ENCODE peak calls at places on chromosomes 16 and 17, in seven cellular contexts. One of them, this sample, is unnamed.

GRCh38 chr17:79970576-79971068 is 65.0 kb downstream of the TBC1D16 start:
- DNase-seq in HFFc6: no peak
- DNase-seq in epithelial cell of esophagus: peak; percentile 48
- DNase-seq in lower leg skin: peak; percentile 81
- DNase-seq in fibroblast of villous mesenchyme: no peak
- DNase-seq in HS-5: no peak
- DNase-seq in NCI-H460: peak; percentile 51
- DNase-seq in this sample: no peak

GRCh38 chr17:66562119-66562518 is 259.7 kb downstream of the PRKCA start:
- DNase-seq in HFFc6: no peak
- DNase-seq in epithelial cell of esophagus: no peak
- DNase-seq in lower leg skin: no peak
- DNase-seq in fibroblast of villous mesenchyme: no peak
- DNase-seq in HS-5: no peak
- DNase-seq in NCI-H460: no peak
- DNase-seq in this sample: no peak

GRCh38 chr17:58289869-58290268 is 9.1 kb upstream of the MPO start:
- DNase-seq in HFFc6: no peak
- DNase-seq in epithelial cell of esophagus: peak; percentile 52
- DNase-seq in lower leg skin: peak; percentile 73
- DNase-seq in fibroblast of villous mesenchyme: no peak
- DNase-seq in HS-5: no peak
- DNase-seq in NCI-H460: peak; percentile 7
- DNase-seq in this sample: no peak

GRCh38 chr16:86823895-86824671 is 245.7 kb downstream of the FOXL1 start:
- DNase-seq in HFFc6: no peak
- DNase-seq in epithelial cell of esophagus: peak; percentile 94
- DNase-seq in lower leg skin: peak; percentile 82
- DNase-seq in fibroblast of villous mesenchyme: peak; percentile 20
- DNase-seq in HS-5: no peak
- DNase-seq in NCI-H460: peak; percentile 90
- DNase-seq in this sample: peak; percentile 98

GRCh38 chr17:58325289-58325726 is 3.3 kb downstream of the TSPOAP1 start:
- DNase-seq in HFFc6: no peak
- DNase-seq in epithelial cell of esophagus: no peak
- DNase-seq in lower leg skin: no peak
- DNase-seq in fibroblast of villous mesenchyme: no peak
- DNase-seq in HS-5: no peak
- DNase-seq in NCI-H460: no peak
- DNase-seq in this sample: no peak

GRCh38 chr17:35742896-35743477 is 10.1 kb downstream of the GAS2L2 start:
- DNase-seq in HFFc6: no peak
- DNase-seq in epithelial cell of esophagus: no peak
- DNase-seq in lower leg skin: peak; percentile 53
- DNase-seq in fibroblast of villous mesenchyme: no peak
- DNase-seq in HS-5: no peak
- DNase-seq in NCI-H460: no peak
- DNase-seq in this sample: no peak

GRCh38 chr16:87390641-87391323 is 1.4 kb upstream of the MAP1LC3B start:
- DNase-seq in HFFc6: no peak
- DNase-seq in epithelial cell of esophagus: no peak
- DNase-seq in lower leg skin: peak; percentile 87
- DNase-seq in fibroblast of villous mesenchyme: no peak
- DNase-seq in HS-5: no peak
- DNase-seq in NCI-H460: no peak
- DNase-seq in this sample: no peak

GRCh38 chr17:59839646-59840328 is 53.0 kb downstream of the TUBD1 start:
- DNase-seq in HFFc6: no peak
- DNase-seq in epithelial cell of esophagus: no peak
- DNase-seq in lower leg skin: no peak
- DNase-seq in fibroblast of villous mesenchyme: peak; percentile 55
- DNase-seq in HS-5: no peak
- DNase-seq in NCI-H460: no peak
- DNase-seq in this sample: peak; percentile 59

GRCh38 chr17:81054308-81054707 is 19.4 kb downstream of the BAIAP2 start:
- DNase-seq in HFFc6: no peak
- DNase-seq in epithelial cell of esophagus: no peak
- DNase-seq in lower leg skin: no peak
- DNase-seq in fibroblast of villous mesenchyme: no peak
- DNase-seq in HS-5: no peak
- DNase-seq in NCI-H460: no peak
- DNase-seq in this sample: no peak

GRCh38 chr17:69240201-69240600 is 11.6 kb upstream of the ABCA10 start:
- DNase-seq in HFFc6: no peak
- DNase-seq in epithelial cell of esophagus: no peak
- DNase-seq in lower leg skin: no peak
- DNase-seq in fibroblast of villous mesenchyme: no peak
- DNase-seq in HS-5: no peak
- DNase-seq in NCI-H460: no peak
- DNase-seq in this sample: no peak

GRCh38 chr16:2776500-2777139 is 460 bp downstream of the ELOB start:
- DNase-seq in HFFc6: no peak
- DNase-seq in epithelial cell of esophagus: no peak
- DNase-seq in lower leg skin: no peak
- DNase-seq in fibroblast of villous mesenchyme: peak; percentile 29
- DNase-seq in HS-5: no peak
- DNase-seq in NCI-H460: no peak
- DNase-seq in this sample: peak; percentile 2

GRCh38 chr16:12305847-12306246 is 329.3 kb downstream of the SNX29 start:
- DNase-seq in HFFc6: no peak
- DNase-seq in epithelial cell of esophagus: peak; percentile 2
- DNase-seq in lower leg skin: no peak
- DNase-seq in fibroblast of villous mesenchyme: no peak
- DNase-seq in HS-5: no peak
- DNase-seq in NCI-H460: no peak
- DNase-seq in this sample: no peak

GRCh38 chr16:67241008-67241900 is 6.0 kb downstream of the FHOD1 start:
- DNase-seq in HFFc6: peak; percentile 93
- DNase-seq in epithelial cell of esophagus: peak; percentile 80
- DNase-seq in lower leg skin: no peak
- DNase-seq in fibroblast of villous mesenchyme: peak; percentile 91
- DNase-seq in HS-5: peak; percentile 64
- DNase-seq in NCI-H460: peak; percentile 68
- DNase-seq in this sample: peak; percentile 75

GRCh38 chr16:26365555-26365954 is 673.8 kb downstream of the HS3ST4 start:
- DNase-seq in HFFc6: no peak
- DNase-seq in epithelial cell of esophagus: no peak
- DNase-seq in lower leg skin: no peak
- DNase-seq in fibroblast of villous mesenchyme: no peak
- DNase-seq in HS-5: no peak
- DNase-seq in NCI-H460: no peak
- DNase-seq in this sample: no peak

GRCh38 chr16:85935957-85936760 is 37.2 kb downstream of the IRF8 start:
- DNase-seq in HFFc6: no peak
- DNase-seq in epithelial cell of esophagus: no peak
- DNase-seq in lower leg skin: no peak
- DNase-seq in fibroblast of villous mesenchyme: no peak
- DNase-seq in HS-5: no peak
- DNase-seq in NCI-H460: no peak
- DNase-seq in this sample: no peak

GRCh38 chr17:67435122-67435521 is 58.0 kb downstream of the PITPNC1 start:
- DNase-seq in HFFc6: no peak
- DNase-seq in epithelial cell of esophagus: peak; percentile 25
- DNase-seq in lower leg skin: peak; percentile 73
- DNase-seq in fibroblast of villous mesenchyme: peak; percentile 18
- DNase-seq in HS-5: no peak
- DNase-seq in NCI-H460: no peak
- DNase-seq in this sample: no peak

GRCh38 chr16:7953360-7953759 is 620.7 kb downstream of the RBFOX1 start:
- DNase-seq in HFFc6: no peak
- DNase-seq in epithelial cell of esophagus: no peak
- DNase-seq in lower leg skin: no peak
- DNase-seq in fibroblast of villous mesenchyme: no peak
- DNase-seq in HS-5: no peak
- DNase-seq in NCI-H460: no peak
- DNase-seq in this sample: no peak

GRCh38 chr17:43383826-43384475 is 14.8 kb upstream of the ARL4D start:
- DNase-seq in HFFc6: no peak
- DNase-seq in epithelial cell of esophagus: no peak
- DNase-seq in lower leg skin: no peak
- DNase-seq in fibroblast of villous mesenchyme: no peak
- DNase-seq in HS-5: no peak
- DNase-seq in NCI-H460: no peak
- DNase-seq in this sample: no peak

GRCh38 chr17:964881-965280 is 14.7 kb downstream of the NXN start:
- DNase-seq in HFFc6: no peak
- DNase-seq in epithelial cell of esophagus: no peak
- DNase-seq in lower leg skin: no peak
- DNase-seq in fibroblast of villous mesenchyme: no peak
- DNase-seq in HS-5: no peak
- DNase-seq in NCI-H460: no peak
- DNase-seq in this sample: no peak

GRCh38 chr17:9074106-9074505 is 52.8 kb downstream of the NTN1 start:
- DNase-seq in HFFc6: no peak
- DNase-seq in epithelial cell of esophagus: no peak
- DNase-seq in lower leg skin: peak; percentile 91
- DNase-seq in fibroblast of villous mesenchyme: no peak
- DNase-seq in HS-5: no peak
- DNase-seq in NCI-H460: no peak
- DNase-seq in this sample: no peak

GRCh38 chr16:15396948-15397594 is 1.5 kb downstream of the MPV17L start:
- DNase-seq in HFFc6: no peak
- DNase-seq in epithelial cell of esophagus: no peak
- DNase-seq in lower leg skin: peak; percentile 70
- DNase-seq in fibroblast of villous mesenchyme: no peak
- DNase-seq in HS-5: no peak
- DNase-seq in NCI-H460: no peak
- DNase-seq in this sample: no peak

GRCh38 chr17:61196799-61197198 is 202.8 kb upstream of the TBX2 start:
- DNase-seq in HFFc6: no peak
- DNase-seq in epithelial cell of esophagus: no peak
- DNase-seq in lower leg skin: no peak
- DNase-seq in fibroblast of villous mesenchyme: peak; percentile 67
- DNase-seq in HS-5: no peak
- DNase-seq in NCI-H460: no peak
- DNase-seq in this sample: no peak

GRCh38 chr17:71922439-71922838 is 198.4 kb upstream of the SOX9 start:
- DNase-seq in HFFc6: no peak
- DNase-seq in epithelial cell of esophagus: peak; percentile 85
- DNase-seq in lower leg skin: no peak
- DNase-seq in fibroblast of villous mesenchyme: peak; percentile 58
- DNase-seq in HS-5: peak; percentile 91
- DNase-seq in NCI-H460: no peak
- DNase-seq in this sample: peak; percentile 90

GRCh38 chr17:77863814-77864161 is 94.7 kb upstream of the TNRC6C start:
- DNase-seq in HFFc6: no peak
- DNase-seq in epithelial cell of esophagus: no peak
- DNase-seq in lower leg skin: no peak
- DNase-seq in fibroblast of villous mesenchyme: peak; percentile 19
- DNase-seq in HS-5: no peak
- DNase-seq in NCI-H460: no peak
- DNase-seq in this sample: no peak

GRCh38 chr16:1884155-1884760 is 12.3 kb upstream of the MEIOB start:
- DNase-seq in HFFc6: no peak
- DNase-seq in epithelial cell of esophagus: peak; percentile 64
- DNase-seq in lower leg skin: no peak
- DNase-seq in fibroblast of villous mesenchyme: peak; percentile 5
- DNase-seq in HS-5: no peak
- DNase-seq in NCI-H460: peak; percentile 78
- DNase-seq in this sample: no peak

GRCh38 chr16:228917-229730 is at the start of gene LUC7L:
- DNase-seq in HFFc6: peak; percentile 71
- DNase-seq in epithelial cell of esophagus: peak; percentile 88
- DNase-seq in lower leg skin: peak; percentile 97
- DNase-seq in fibroblast of villous mesenchyme: peak; percentile 85
- DNase-seq in HS-5: peak; percentile 36
- DNase-seq in NCI-H460: peak; percentile 82
- DNase-seq in this sample: peak; percentile 90

GRCh38 chr16:85056211-85056748 is 28.7 kb downstream of the KIAA0513 start:
- DNase-seq in HFFc6: no peak
- DNase-seq in epithelial cell of esophagus: no peak
- DNase-seq in lower leg skin: no peak
- DNase-seq in fibroblast of villous mesenchyme: peak; percentile 42
- DNase-seq in HS-5: no peak
- DNase-seq in NCI-H460: no peak
- DNase-seq in this sample: no peak

GRCh38 chr17:69695646-69696045 is 281.1 kb downstream of the MAP2K6 start:
- DNase-seq in HFFc6: no peak
- DNase-seq in epithelial cell of esophagus: no peak
- DNase-seq in lower leg skin: no peak
- DNase-seq in fibroblast of villous mesenchyme: peak; percentile 42
- DNase-seq in HS-5: no peak
- DNase-seq in NCI-H460: no peak
- DNase-seq in this sample: no peak

GRCh38 chr17:77894126-77894956 is 64.2 kb upstream of the TNRC6C start:
- DNase-seq in HFFc6: no peak
- DNase-seq in epithelial cell of esophagus: no peak
- DNase-seq in lower leg skin: no peak
- DNase-seq in fibroblast of villous mesenchyme: no peak
- DNase-seq in HS-5: no peak
- DNase-seq in NCI-H460: no peak
- DNase-seq in this sample: no peak

GRCh38 chr17:79801156-79802038 is 4.5 kb upstream of the CBX8 start:
- DNase-seq in HFFc6: no peak
- DNase-seq in epithelial cell of esophagus: peak; percentile 23
- DNase-seq in lower leg skin: no peak
- DNase-seq in fibroblast of villous mesenchyme: no peak
- DNase-seq in HS-5: no peak
- DNase-seq in NCI-H460: no peak
- DNase-seq in this sample: peak; percentile 52

GRCh38 chr16:88333645-88334516 is 48.9 kb upstream of the ZNF469 start:
- DNase-seq in HFFc6: no peak
- DNase-seq in epithelial cell of esophagus: no peak
- DNase-seq in lower leg skin: no peak
- DNase-seq in fibroblast of villous mesenchyme: no peak
- DNase-seq in HS-5: no peak
- DNase-seq in NCI-H460: peak; percentile 5
- DNase-seq in this sample: no peak

GRCh38 chr16:13298676-13299075 is 397.3 kb downstream of the SHISA9 start:
- DNase-seq in HFFc6: no peak
- DNase-seq in epithelial cell of esophagus: no peak
- DNase-seq in lower leg skin: no peak
- DNase-seq in fibroblast of villous mesenchyme: no peak
- DNase-seq in HS-5: no peak
- DNase-seq in NCI-H460: no peak
- DNase-seq in this sample: peak; percentile 58

GRCh38 chr17:28334176-28334575 is 1.1 kb downstream of the IFT20 start:
- DNase-seq in HFFc6: no peak
- DNase-seq in epithelial cell of esophagus: no peak
- DNase-seq in lower leg skin: no peak
- DNase-seq in fibroblast of villous mesenchyme: peak; percentile 47
- DNase-seq in HS-5: no peak
- DNase-seq in NCI-H460: no peak
- DNase-seq in this sample: no peak

GRCh38 chr17:35947156-35947585 is 3.7 kb upstream of the LYZL6 start:
- DNase-seq in HFFc6: peak; percentile 21
- DNase-seq in epithelial cell of esophagus: peak; percentile 59
- DNase-seq in lower leg skin: no peak
- DNase-seq in fibroblast of villous mesenchyme: peak; percentile 28
- DNase-seq in HS-5: no peak
- DNase-seq in NCI-H460: peak; percentile 56
- DNase-seq in this sample: peak; percentile 14